ENCODE peak calls at places on chromosomes 3 and 15, in five cellular contexts. One of them, this sample, is unnamed.

GRCh38 chr15:61828860-61829513 is 231.3 kb downstream of the VPS13C start:
- DNase-seq in A549: no peak
- DNase-seq in K562: no peak
- DNase-seq in NB4: no peak
- DNase-seq in heart left ventricle: no peak
- DNase-seq in this sample: no peak

GRCh38 chr15:85934691-85935090 is 140.0 kb upstream of the KLHL25 start:
- DNase-seq in A549: no peak
- DNase-seq in K562: no peak
- DNase-seq in NB4: no peak
- DNase-seq in heart left ventricle: no peak
- DNase-seq in this sample: no peak

GRCh38 chr15:26011916-26012315 is 148.8 kb upstream of the ATP10A start:
- DNase-seq in A549: no peak
- DNase-seq in K562: no peak
- DNase-seq in NB4: no peak
- DNase-seq in heart left ventricle: no peak
- DNase-seq in this sample: no peak

GRCh38 chr3:27500986-27501385 is 16.8 kb upstream of the SLC4A7 start:
- DNase-seq in A549: no peak
- DNase-seq in K562: no peak
- DNase-seq in NB4: no peak
- DNase-seq in heart left ventricle: no peak
- DNase-seq in this sample: no peak

GRCh38 chr15:61393524-61393923 is 164.4 kb upstream of the RORA start:
- DNase-seq in A549: no peak
- DNase-seq in K562: no peak
- DNase-seq in NB4: no peak
- DNase-seq in heart left ventricle: no peak
- DNase-seq in this sample: no peak

GRCh38 chr3:37907906-37908305 is 46.2 kb downstream of the CTDSPL start:
- DNase-seq in A549: no peak
- DNase-seq in K562: no peak
- DNase-seq in NB4: no peak
- DNase-seq in heart left ventricle: no peak
- DNase-seq in this sample: no peak

GRCh38 chr15:31081568-31082250 is 19.8 kb downstream of the TRPM1 start:
- DNase-seq in A549: no peak
- DNase-seq in K562: no peak
- DNase-seq in NB4: no peak
- DNase-seq in heart left ventricle: no peak
- DNase-seq in this sample: no peak

GRCh38 chr3:190122198-190122771 is 1.6 kb upstream of the P3H2 start:
- DNase-seq in A549: no peak
- DNase-seq in K562: no peak
- DNase-seq in NB4: no peak
- DNase-seq in heart left ventricle: no peak
- DNase-seq in this sample: no peak

GRCh38 chr3:147038456-147038855 is 367.9 kb downstream of the ZIC4 start:
- DNase-seq in A549: no peak
- DNase-seq in K562: no peak
- DNase-seq in NB4: no peak
- DNase-seq in heart left ventricle: no peak
- DNase-seq in this sample: no peak

GRCh38 chr3:102400142-102400541 is 34.7 kb upstream of the ZPLD1 start:
- DNase-seq in A549: peak; percentile 2
- DNase-seq in K562: no peak
- DNase-seq in NB4: no peak
- DNase-seq in heart left ventricle: no peak
- DNase-seq in this sample: no peak

GRCh38 chr3:160278210-160278609 is 53.0 kb downstream of the C3orf80 start:
- DNase-seq in A549: no peak
- DNase-seq in K562: no peak
- DNase-seq in NB4: no peak
- DNase-seq in heart left ventricle: no peak
- DNase-seq in this sample: no peak

GRCh38 chr15:32838820-32839219 is 121.0 kb downstream of the GREM1 start:
- DNase-seq in A549: peak; percentile 81
- DNase-seq in K562: no peak
- DNase-seq in NB4: no peak
- DNase-seq in heart left ventricle: no peak
- DNase-seq in this sample: no peak

GRCh38 chr3:177816667-177817208 is 619.5 kb upstream of the TBL1XR1 start:
- DNase-seq in A549: peak; percentile 72
- DNase-seq in K562: no peak
- DNase-seq in NB4: peak; percentile 13
- DNase-seq in heart left ventricle: no peak
- DNase-seq in this sample: no peak

GRCh38 chr3:65170357-65171090 is 482.7 kb upstream of the ADAMTS9 start:
- DNase-seq in A549: peak; percentile 48
- DNase-seq in K562: peak; percentile 27
- DNase-seq in NB4: peak; percentile 2
- DNase-seq in heart left ventricle: peak; percentile 85
- DNase-seq in this sample: peak; percentile 14

GRCh38 chr3:187041362-187042061 is 97.8 kb downstream of the RPL39L start:
- DNase-seq in A549: no peak
- DNase-seq in K562: peak; percentile 59
- DNase-seq in NB4: peak; percentile 86
- DNase-seq in heart left ventricle: no peak
- DNase-seq in this sample: peak; percentile 70

GRCh38 chr15:38207591-38207990 is 45.0 kb upstream of the SPRED1 start:
- DNase-seq in A549: no peak
- DNase-seq in K562: no peak
- DNase-seq in NB4: no peak
- DNase-seq in heart left ventricle: no peak
- DNase-seq in this sample: no peak

GRCh38 chr15:22778796-22779195 is 7.6 kb upstream of the NIPA1 start:
- DNase-seq in A549: no peak
- DNase-seq in K562: no peak
- DNase-seq in NB4: no peak
- DNase-seq in heart left ventricle: no peak
- DNase-seq in this sample: no peak

GRCh38 chr15:81296218-81296617 is 27.7 kb downstream of the STARD5 start:
- DNase-seq in A549: no peak
- DNase-seq in K562: no peak
- DNase-seq in NB4: no peak
- DNase-seq in heart left ventricle: no peak
- DNase-seq in this sample: no peak

GRCh38 chr3:65995030-65995429 is 43.7 kb downstream of the MAGI1 start:
- DNase-seq in A549: no peak
- DNase-seq in K562: no peak
- DNase-seq in NB4: no peak
- DNase-seq in heart left ventricle: no peak
- DNase-seq in this sample: no peak

GRCh38 chr15:82798104-82798503 is 7.8 kb downstream of the FSD2 start:
- DNase-seq in A549: no peak
- DNase-seq in K562: no peak
- DNase-seq in NB4: no peak
- DNase-seq in heart left ventricle: no peak
- DNase-seq in this sample: no peak

GRCh38 chr3:158842946-158843345 is 41.1 kb downstream of the MFSD1 start:
- DNase-seq in A549: no peak
- DNase-seq in K562: no peak
- DNase-seq in NB4: no peak
- DNase-seq in heart left ventricle: no peak
- DNase-seq in this sample: no peak

GRCh38 chr3:24128195-24129005 is 183.3 kb downstream of the NR1D2 start:
- DNase-seq in A549: peak; percentile 16
- DNase-seq in K562: no peak
- DNase-seq in NB4: no peak
- DNase-seq in heart left ventricle: no peak
- DNase-seq in this sample: no peak

DNA sequence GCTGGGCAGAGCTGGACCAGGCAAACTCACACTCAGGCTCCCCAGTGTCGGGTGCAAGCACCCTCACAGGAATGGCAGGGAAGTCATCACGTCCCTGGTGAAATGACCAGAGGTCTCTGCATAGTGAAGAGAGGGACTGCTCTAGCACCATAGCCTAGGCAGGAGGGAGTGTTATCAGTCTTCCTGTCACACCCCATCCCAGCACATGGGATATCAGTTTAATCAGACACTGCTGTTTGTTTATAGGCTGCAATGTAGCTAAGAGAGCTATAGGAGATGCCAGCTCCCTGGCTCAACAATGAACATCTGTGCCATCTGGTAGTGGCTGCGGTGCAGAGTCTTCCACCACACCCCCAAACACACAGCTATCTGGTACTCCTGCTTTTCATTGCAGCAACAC is 776.6 kb downstream of the ZNF385D start:
- DNase-seq in A549: no peak
- DNase-seq in K562: peak; percentile 9
- DNase-seq in NB4: no peak
- DNase-seq in heart left ventricle: no peak
- DNase-seq in this sample: no peak
- TF ChIP-seq POLR2A in A549: no peak
- TF ChIP-seq POLR2A in K562: no peak
- TF ChIP-seq POLR2A in NB4: no peak
- TF ChIP-seq POLR2A in heart left ventricle: no peak
- TF ChIP-seq POLR2A in this sample: no peak

DNA sequence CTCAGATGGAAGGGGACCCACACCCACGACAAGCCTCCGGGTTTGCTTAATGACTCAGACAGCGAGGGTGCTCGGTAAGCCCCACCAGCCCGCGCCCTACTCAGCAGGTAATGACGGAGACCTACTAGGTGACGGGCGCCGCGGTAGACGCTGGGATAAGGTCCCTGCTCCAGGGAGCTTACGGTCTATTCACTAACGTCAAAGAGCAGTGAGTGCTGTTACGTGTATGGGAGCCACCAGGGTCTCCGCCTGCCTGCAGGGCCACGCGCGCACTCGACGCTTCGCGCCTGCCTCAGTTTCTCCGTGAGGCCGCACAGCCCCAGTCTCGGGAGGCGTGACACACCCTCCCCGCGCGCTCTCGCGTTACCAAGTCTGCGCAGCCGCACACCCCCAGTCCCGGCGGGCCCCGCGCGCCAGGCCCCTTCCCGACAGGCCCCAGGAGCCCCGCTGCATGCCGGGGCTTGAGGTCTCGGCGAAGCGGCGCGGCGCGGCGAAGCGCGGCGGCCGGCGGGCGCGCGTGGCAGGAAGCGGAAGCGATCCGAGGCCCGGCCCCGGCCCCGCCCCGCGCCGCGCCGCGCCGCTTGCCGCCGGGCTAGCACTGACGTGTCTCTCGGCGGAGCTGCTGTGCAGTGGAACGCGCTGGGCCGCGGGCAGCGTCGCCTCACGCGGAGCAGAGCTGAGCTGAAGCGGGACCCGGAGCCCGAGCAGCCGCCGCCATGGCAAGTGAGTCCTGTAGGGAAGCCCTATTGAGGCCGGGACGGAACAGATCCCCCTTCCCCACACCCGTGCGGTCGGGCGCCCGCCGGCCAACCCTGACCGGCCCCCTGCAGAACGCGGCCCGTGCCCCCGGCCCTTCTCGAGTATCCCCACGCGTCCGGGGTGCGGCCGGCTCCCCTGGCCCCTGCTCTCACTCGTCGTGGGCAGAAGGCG is at the start of gene SEC61A1:
- DNase-seq in A549: peak; percentile 90
- DNase-seq in K562: peak; percentile 95
- DNase-seq in NB4: peak; percentile 94
- DNase-seq in heart left ventricle: peak; percentile 98
- DNase-seq in this sample: peak; percentile 97
- TF ChIP-seq POLR2A in A549: peak; percentile 69
- TF ChIP-seq POLR2A in K562: peak; percentile 82
- TF ChIP-seq POLR2A in NB4: peak; percentile 67
- TF ChIP-seq POLR2A in heart left ventricle: peak; percentile 61
- TF ChIP-seq POLR2A in this sample: peak; percentile 87

DNA sequence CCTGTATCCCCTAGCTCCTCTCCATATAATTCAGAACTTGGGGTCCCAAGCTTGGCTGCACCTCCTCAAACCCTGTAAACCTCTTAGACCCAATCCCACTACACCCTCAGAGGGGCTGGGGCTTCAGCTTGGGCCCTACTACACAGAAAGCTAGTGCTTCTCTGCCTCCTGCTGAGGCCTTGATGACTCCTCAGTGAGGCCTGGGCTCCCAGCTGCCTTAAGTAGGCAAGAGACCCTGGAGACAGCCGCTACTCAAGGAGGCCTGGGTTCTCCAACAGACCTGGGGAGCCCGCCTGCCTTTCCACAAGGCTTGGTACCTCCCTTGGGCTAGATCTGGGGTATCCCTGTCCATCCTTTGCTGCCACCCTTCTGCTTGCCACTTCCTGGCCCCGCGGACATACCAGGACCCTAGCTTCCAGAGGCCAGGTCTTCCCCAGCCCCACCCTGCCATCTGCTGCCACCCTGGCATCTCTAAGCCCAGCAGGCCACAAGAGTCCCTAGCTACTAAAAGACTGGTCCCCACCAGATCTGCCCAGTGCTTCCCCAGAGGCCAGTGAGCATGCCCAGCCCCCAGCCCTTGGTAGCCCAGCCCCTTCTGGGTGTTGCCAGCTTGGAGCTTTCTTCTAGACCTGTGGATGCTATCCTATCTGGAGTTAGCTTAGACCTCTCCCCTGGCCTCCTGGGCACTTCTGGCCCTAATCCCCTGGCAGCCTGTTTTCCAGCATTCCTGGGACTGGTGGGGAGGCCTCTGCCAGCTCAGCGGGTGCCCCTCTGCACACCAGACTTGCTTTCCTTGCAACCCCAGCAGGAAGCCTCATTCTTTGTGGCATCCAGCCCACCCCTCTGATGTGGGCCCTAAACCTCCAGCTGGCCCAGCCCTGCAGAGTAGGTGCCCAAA is 13.7 kb downstream of the C15orf39 start:
- DNase-seq in A549: no peak
- DNase-seq in K562: no peak
- DNase-seq in NB4: peak; percentile 61
- DNase-seq in heart left ventricle: no peak
- DNase-seq in this sample: no peak
- TF ChIP-seq POLR2A in A549: no peak
- TF ChIP-seq POLR2A in K562: no peak
- TF ChIP-seq POLR2A in NB4: no peak
- TF ChIP-seq POLR2A in heart left ventricle: no peak
- TF ChIP-seq POLR2A in this sample: no peak

DNA sequence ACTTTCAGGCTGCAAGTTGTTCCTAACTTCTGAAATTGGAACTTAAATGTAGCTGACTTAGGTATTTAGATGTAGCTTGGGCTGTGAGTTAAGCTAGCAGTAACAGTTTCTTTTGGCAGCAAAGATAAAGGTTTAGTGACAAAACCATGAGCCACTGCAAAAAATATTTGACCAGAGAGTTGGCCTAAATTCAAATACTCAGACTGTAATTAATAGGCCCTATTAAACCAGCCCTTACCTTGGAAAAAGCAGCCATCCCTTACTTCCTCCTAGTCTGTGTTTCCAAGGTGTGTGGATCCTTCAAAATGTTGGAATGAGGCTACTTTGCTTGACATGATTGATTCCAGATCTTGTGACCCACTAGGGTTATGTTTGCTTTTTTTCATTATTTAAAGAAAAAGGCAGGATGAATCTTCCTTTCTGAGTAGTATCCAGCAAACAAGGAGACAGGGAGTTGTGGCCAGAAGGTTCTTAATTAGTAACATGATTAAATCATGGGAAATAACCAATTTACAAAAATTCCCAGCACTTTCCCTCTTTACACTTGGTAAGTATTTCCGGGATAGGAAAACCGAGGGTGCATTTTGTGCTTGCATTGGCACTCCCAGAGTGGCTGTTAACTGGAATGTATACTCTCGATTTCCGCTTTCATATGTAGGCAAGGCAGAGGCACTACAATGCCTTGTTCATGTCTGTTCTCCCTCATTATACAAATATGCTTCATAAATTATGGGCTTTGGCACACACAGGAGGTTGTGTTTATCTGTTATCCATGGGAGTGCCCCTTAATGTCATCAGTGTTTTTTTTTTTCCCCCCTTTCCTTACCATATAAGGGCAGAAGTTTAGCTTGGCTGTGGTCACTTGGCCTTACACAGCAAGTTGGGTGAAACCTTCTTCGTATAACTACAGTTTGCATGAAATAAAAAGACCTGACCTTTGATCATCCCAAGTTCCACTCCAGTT is 8.5 kb downstream of the TPM1 start:
- DNase-seq in A549: peak; percentile 96
- DNase-seq in K562: peak; percentile 74
- DNase-seq in NB4: no peak
- DNase-seq in heart left ventricle: no peak
- DNase-seq in this sample: peak; percentile 96
- TF ChIP-seq POLR2A in A549: no peak
- TF ChIP-seq POLR2A in K562: peak; percentile 51
- TF ChIP-seq POLR2A in NB4: no peak
- TF ChIP-seq POLR2A in heart left ventricle: no peak
- TF ChIP-seq POLR2A in this sample: peak; percentile 98

This sample was measured in erythroblast.